ENCODE peak calls at places on chromosomes 5 and 9, in four cellular contexts. F is Caki2, L is kidney, M is skeletal muscle cell. D is an unnamed sample.

GRCh38 chr5:14665949-14666741 is 1.6 kb downstream of the OTULIN start:
- DNase-seq in F (peak), L (no peak), M (no peak), D (no peak)

GRCh38 chr5:154818459-154819116 is 31.8 kb downstream of the FAXDC2 start:
- DNase-seq in F (no peak), L (peak), M (no peak), D (no peak)

GRCh38 chr5:159785639-159786038 is 130.6 kb upstream of the ADRA1B start:
- DNase-seq in F (no peak), L (no peak), M (no peak), D (no peak)

GRCh38 chr9:5195450-5195849 is 10.0 kb upstream of the INSL6 start:
- DNase-seq in L (no peak), F (no peak), M (no peak), D (no peak)

GRCh38 chr5:1385395-1386273 is 40.7 kb upstream of the CLPTM1L start:
- DNase-seq in M (no peak), F (peak), L (peak), D (peak)

GRCh38 chr9:107488400-107489143 is 997 bp downstream of the KLF4 start:
- DNase-seq in F (peak), M (no peak), L (peak), D (no peak)

GRCh38 chr9:109072133-109072692 is 47.5 kb downstream of the TMEM245 start:
- DNase-seq in L (no peak), M (no peak), F (no peak), D (no peak)

GRCh38 chr5:123094919-123095693 is 6.1 kb downstream of the PRDM6 start:
- DNase-seq in M (no peak), L (no peak), F (no peak), D (no peak)

GRCh38 chr5:160649304-160649703 is 202.7 kb downstream of the ATP10B start:
- DNase-seq in M (no peak), L (no peak), F (peak), D (no peak)

GRCh38 chr5:105961572-105961971 is 1709.2 kb downstream of the EFNA5 start:
- DNase-seq in M (no peak), F (no peak), L (no peak), D (no peak)

GRCh38 chr9:84781431-84781830 is 111.9 kb downstream of the NTRK2 start:
- DNase-seq in M (no peak), F (no peak), L (no peak), D (no peak)

GRCh38 chr5:123455640-123456039 is 32.4 kb upstream of the CEP120 start:
- DNase-seq in M (no peak), L (no peak), F (no peak), D (no peak)

GRCh38 chr9:131011274-131012022 is 2.5 kb downstream of the LAMC3 start:
- DNase-seq in L (peak), M (no peak), F (no peak), D (no peak)

GRCh38 chr9:86946712-86947145 is 577 bp downstream of the GAS1 start:
- DNase-seq in L (peak), M (peak), F (no peak), D (no peak)

GRCh38 chr5:16673241-16673998 is 56.6 kb upstream of the RETREG1 start:
- DNase-seq in F (peak), L (no peak), M (no peak), D (no peak)

GRCh38 chr9:16921855-16922254 is 51.4 kb upstream of the BNC2 start:
- DNase-seq in F (peak), L (no peak), M (no peak), D (no peak)

GRCh38 chr5:55364537-55365055 is 56.8 kb downstream of the MTREX start:
- DNase-seq in L (no peak), F (no peak), M (no peak), D (no peak)

GRCh38 chr5:98106116-98107088 is 667.1 kb upstream of the RGMB start:
- DNase-seq in L (no peak), M (peak), F (no peak), D (no peak)

GRCh38 chr5:82894754-82895153 is 182.4 kb downstream of the TMEM167A start:
- DNase-seq in F (no peak), L (no peak), M (no peak), D (no peak)

GRCh38 chr5:90289837-90290236 is 119.7 kb downstream of the CETN3 start:
- DNase-seq in M (no peak), L (no peak), F (no peak), D (no peak)

GRCh38 chr9:110095776-110096175 is 112.2 kb downstream of the C9orf152 start:
- DNase-seq in F (no peak), M (no peak), L (no peak), D (no peak)

GRCh38 chr9:126058631-126059030 is 268.0 kb upstream of the MVB12B start:
- DNase-seq in F (no peak), M (no peak), L (peak), D (no peak)

GRCh38 chr5:168706655-168707069 is 127.5 kb upstream of the PANK3 start:
- DNase-seq in M (no peak), F (peak), L (no peak), D (no peak)

GRCh38 chr5:8188874-8189588 is 320.1 kb downstream of the MTRR start:
- DNase-seq in L (no peak), M (no peak), F (no peak), D (peak)

GRCh38 chr5:180470966-180471582 is 23.1 kb upstream of the CNOT6 start:
- DNase-seq in M (peak), F (peak), L (no peak), D (no peak)

GRCh38 chr9:31103836-31104235 is 1280.6 kb upstream of the ACO1 start:
- DNase-seq in M (peak), F (peak), L (no peak), D (no peak)

GRCh38 chr5:170986598-170986997 is 124.8 kb downstream of the RANBP17 start:
- DNase-seq in L (no peak), M (peak), F (no peak), D (no peak)

GRCh38 chr5:132491368-132492364 is 1.1 kb upstream of the IRF1 start:
- DNase-seq in M (no peak), F (no peak), L (no peak), D (no peak)

GRCh38 chr9:127221695-127222094 is 42.9 kb upstream of the GARNL3 start:
- DNase-seq in L (no peak), F (no peak), M (no peak), D (no peak)

GRCh38 chr9:93958875-93959682 is 3.9 kb upstream of the BARX1 start:
- DNase-seq in L (no peak), F (no peak), M (no peak), D (no peak)